ENCODE peak calls at places on chromosomes 7 and 10, in seven cellular contexts. One of them, this sample, is unnamed.

GRCh38 chr10:79342811-79343541 is 4.3 kb upstream of the PPIF start:
- DNase-seq in activated CD8-positive, alpha-beta memory T cell treated with anti-CD3 and anti-CD28 coated beads, Interleukin-2, amount 50 U/mL, for 4 hours: peak
- DNase-seq in stimulated activated CD4-positive, alpha-beta T cell treated with anti-CD3 and anti-CD28 coated beads, Interleukin-15, amount 100 ng/mL, for 24 hours: no peak
- DNase-seq in AG08395: peak
- DNase-seq in HTR-8/SVneo: no peak
- DNase-seq in B cell: no peak
- DNase-seq in posterior cingulate gyrus: peak
- DNase-seq in this sample: no peak

GRCh38 chr10:13815766-13816165 is 229.0 kb downstream of the PRPF18 start:
- DNase-seq in activated CD8-positive, alpha-beta memory T cell treated with anti-CD3 and anti-CD28 coated beads, Interleukin-2, amount 50 U/mL, for 4 hours: no peak
- DNase-seq in AG08395: peak
- DNase-seq in posterior cingulate gyrus: no peak
- DNase-seq in B cell: no peak
- DNase-seq in stimulated activated CD4-positive, alpha-beta T cell treated with anti-CD3 and anti-CD28 coated beads, Interleukin-15, amount 100 ng/mL, for 24 hours: no peak
- DNase-seq in HTR-8/SVneo: peak
- DNase-seq in this sample: no peak

GRCh38 chr10:8044908-8045727 is 9.4 kb upstream of the GATA3 start:
- DNase-seq in B cell: peak
- DNase-seq in HTR-8/SVneo: no peak
- DNase-seq in AG08395: no peak
- DNase-seq in posterior cingulate gyrus: no peak
- DNase-seq in stimulated activated CD4-positive, alpha-beta T cell treated with anti-CD3 and anti-CD28 coated beads, Interleukin-15, amount 100 ng/mL, for 24 hours: peak
- DNase-seq in activated CD8-positive, alpha-beta memory T cell treated with anti-CD3 and anti-CD28 coated beads, Interleukin-2, amount 50 U/mL, for 4 hours: no peak
- DNase-seq in this sample: no peak

GRCh38 chr10:94036664-94037033 is 42.9 kb downstream of the PLCE1 start:
- DNase-seq in stimulated activated CD4-positive, alpha-beta T cell treated with anti-CD3 and anti-CD28 coated beads, Interleukin-15, amount 100 ng/mL, for 24 hours: no peak
- DNase-seq in AG08395: no peak
- DNase-seq in B cell: no peak
- DNase-seq in activated CD8-positive, alpha-beta memory T cell treated with anti-CD3 and anti-CD28 coated beads, Interleukin-2, amount 50 U/mL, for 4 hours: no peak
- DNase-seq in posterior cingulate gyrus: no peak
- DNase-seq in HTR-8/SVneo: no peak
- DNase-seq in this sample: no peak

GRCh38 chr10:85831422-85831821 is 535.2 kb downstream of the GRID1 start:
- DNase-seq in AG08395: no peak
- DNase-seq in activated CD8-positive, alpha-beta memory T cell treated with anti-CD3 and anti-CD28 coated beads, Interleukin-2, amount 50 U/mL, for 4 hours: no peak
- DNase-seq in B cell: no peak
- DNase-seq in stimulated activated CD4-positive, alpha-beta T cell treated with anti-CD3 and anti-CD28 coated beads, Interleukin-15, amount 100 ng/mL, for 24 hours: no peak
- DNase-seq in posterior cingulate gyrus: no peak
- DNase-seq in HTR-8/SVneo: no peak
- DNase-seq in this sample: no peak

GRCh38 chr10:110163192-110163773 is 44.1 kb upstream of the MXI1 start:
- DNase-seq in activated CD8-positive, alpha-beta memory T cell treated with anti-CD3 and anti-CD28 coated beads, Interleukin-2, amount 50 U/mL, for 4 hours: no peak
- DNase-seq in B cell: no peak
- DNase-seq in stimulated activated CD4-positive, alpha-beta T cell treated with anti-CD3 and anti-CD28 coated beads, Interleukin-15, amount 100 ng/mL, for 24 hours: no peak
- DNase-seq in AG08395: no peak
- DNase-seq in HTR-8/SVneo: no peak
- DNase-seq in posterior cingulate gyrus: no peak
- DNase-seq in this sample: no peak

GRCh38 chr7:66845382-66846095 is 75.5 kb upstream of the TMEM248 start:
- DNase-seq in HTR-8/SVneo: no peak
- DNase-seq in posterior cingulate gyrus: no peak
- DNase-seq in B cell: peak
- DNase-seq in stimulated activated CD4-positive, alpha-beta T cell treated with anti-CD3 and anti-CD28 coated beads, Interleukin-15, amount 100 ng/mL, for 24 hours: no peak
- DNase-seq in AG08395: no peak
- DNase-seq in activated CD8-positive, alpha-beta memory T cell treated with anti-CD3 and anti-CD28 coated beads, Interleukin-2, amount 50 U/mL, for 4 hours: no peak
- DNase-seq in this sample: no peak

GRCh38 chr7:140732436-140732835 is 35.9 kb downstream of the NDUFB2 start:
- DNase-seq in HTR-8/SVneo: no peak
- DNase-seq in posterior cingulate gyrus: no peak
- DNase-seq in activated CD8-positive, alpha-beta memory T cell treated with anti-CD3 and anti-CD28 coated beads, Interleukin-2, amount 50 U/mL, for 4 hours: no peak
- DNase-seq in B cell: no peak
- DNase-seq in AG08395: no peak
- DNase-seq in stimulated activated CD4-positive, alpha-beta T cell treated with anti-CD3 and anti-CD28 coated beads, Interleukin-15, amount 100 ng/mL, for 24 hours: no peak
- DNase-seq in this sample: no peak

GRCh38 chr10:35127289-35127891 is 744 bp downstream of the CREM start:
- DNase-seq in posterior cingulate gyrus: peak
- DNase-seq in HTR-8/SVneo: peak
- DNase-seq in activated CD8-positive, alpha-beta memory T cell treated with anti-CD3 and anti-CD28 coated beads, Interleukin-2, amount 50 U/mL, for 4 hours: peak
- DNase-seq in AG08395: peak
- DNase-seq in B cell: no peak
- DNase-seq in stimulated activated CD4-positive, alpha-beta T cell treated with anti-CD3 and anti-CD28 coated beads, Interleukin-15, amount 100 ng/mL, for 24 hours: peak
- DNase-seq in this sample: peak

GRCh38 chr10:34196058-34196433 is 619.0 kb downstream of the PARD3 start:
- DNase-seq in posterior cingulate gyrus: no peak
- DNase-seq in AG08395: no peak
- DNase-seq in HTR-8/SVneo: no peak
- DNase-seq in stimulated activated CD4-positive, alpha-beta T cell treated with anti-CD3 and anti-CD28 coated beads, Interleukin-15, amount 100 ng/mL, for 24 hours: no peak
- DNase-seq in B cell: no peak
- DNase-seq in activated CD8-positive, alpha-beta memory T cell treated with anti-CD3 and anti-CD28 coated beads, Interleukin-2, amount 50 U/mL, for 4 hours: no peak
- DNase-seq in this sample: no peak

GRCh38 chr10:12510566-12510965 is 161.2 kb downstream of the CAMK1D start:
- DNase-seq in posterior cingulate gyrus: no peak
- DNase-seq in B cell: no peak
- DNase-seq in HTR-8/SVneo: no peak
- DNase-seq in AG08395: no peak
- DNase-seq in stimulated activated CD4-positive, alpha-beta T cell treated with anti-CD3 and anti-CD28 coated beads, Interleukin-15, amount 100 ng/mL, for 24 hours: no peak
- DNase-seq in activated CD8-positive, alpha-beta memory T cell treated with anti-CD3 and anti-CD28 coated beads, Interleukin-2, amount 50 U/mL, for 4 hours: no peak
- DNase-seq in this sample: no peak

GRCh38 chr10:3091346-3091787 is 24.0 kb downstream of the PFKP start:
- DNase-seq in stimulated activated CD4-positive, alpha-beta T cell treated with anti-CD3 and anti-CD28 coated beads, Interleukin-15, amount 100 ng/mL, for 24 hours: peak
- DNase-seq in activated CD8-positive, alpha-beta memory T cell treated with anti-CD3 and anti-CD28 coated beads, Interleukin-2, amount 50 U/mL, for 4 hours: no peak
- DNase-seq in HTR-8/SVneo: no peak
- DNase-seq in B cell: no peak
- DNase-seq in posterior cingulate gyrus: no peak
- DNase-seq in AG08395: peak
- DNase-seq in this sample: no peak

GRCh38 chr10:72087969-72088878 is at the start of gene SPOCK2:
- DNase-seq in activated CD8-positive, alpha-beta memory T cell treated with anti-CD3 and anti-CD28 coated beads, Interleukin-2, amount 50 U/mL, for 4 hours: peak
- DNase-seq in stimulated activated CD4-positive, alpha-beta T cell treated with anti-CD3 and anti-CD28 coated beads, Interleukin-15, amount 100 ng/mL, for 24 hours: peak
- DNase-seq in AG08395: no peak
- DNase-seq in posterior cingulate gyrus: no peak
- DNase-seq in B cell: peak
- DNase-seq in HTR-8/SVneo: no peak
- DNase-seq in this sample: no peak

This sample was measured in tibial nerve.